ENCODE peak calls at places on chromosomes 12 and 14, in six cellular contexts. A is spleen, W is RWPE2, H is hepatocyte, K is colonic mucosa, R is psoas muscle. P is an unnamed sample. For H3K36me3, the result is how much of the 10 kb centered on the place peaks cover.

GRCh38 chr12:132018193-132018916 is 68.6 kb downstream of the EP400 start:
- DNase-seq in A (no peak), W (no peak), H (no peak), K (no peak), R (no peak), P (no peak)

GRCh38 chr14:104778694-104779331 is 16.7 kb downstream of the AKT1 start:
- DNase-seq in A (no peak), W (no peak), H (no peak), K (no peak), R (no peak), P (no peak)

GRCh38 chr12:104307655-104308000 is 4.1 kb downstream of the EID3 start:
- DNase-seq in A (no peak), W (no peak), H (no peak), K (no peak), R (no peak), P (no peak)

GRCh38 chr12:91974541-91974940 is 171.1 kb downstream of the BTG1 start:
- DNase-seq in A (no peak), W (no peak), H (no peak), K (no peak), R (no peak), P (no peak)

GRCh38 chr14:89190779-89191513 is 226.1 kb downstream of the FOXN3 start:
- DNase-seq in A (no peak), W (no peak), H (no peak), K (no peak), R (no peak), P (no peak)

GRCh38 chr12:115474525-115475353 is 790.8 kb upstream of the TBX3 start:
- DNase-seq in A (no peak), W (no peak), H (peak), K (no peak), R (no peak), P (no peak)

GRCh38 chr14:50773632-50774541 is 57.1 kb downstream of the NIN start:
- DNase-seq in A (no peak), W (no peak), H (peak), K (peak), R (peak), P (peak)

GRCh38 chr12:26319511-26319910 is 124.1 kb downstream of the SSPN start:
- DNase-seq in A (no peak), W (peak), H (peak), K (no peak), R (peak), P (peak)

GRCh38 chr12:2311001-2311778 is 258.4 kb downstream of the CACNA1C start:
- DNase-seq in A (no peak), W (peak), H (no peak), K (no peak), R (no peak), P (no peak)

GRCh38 chr12:113134521-113134951 is 1.0 kb downstream of the RASAL1 start:
- DNase-seq in A (peak), W (no peak), H (no peak), K (no peak), R (no peak), P (no peak)

GRCh38 chr12:113136128-113136989 is 798 bp upstream of the RASAL1 start:
- DNase-seq in A (peak), W (no peak), H (no peak), K (peak), R (no peak), P (no peak)

GRCh38 chr12:113133036-113133435 is 2.5 kb downstream of the RASAL1 start:
- DNase-seq in A (peak), W (no peak), H (no peak), K (no peak), R (no peak), P (no peak)

GRCh38 chr12:113136990-113137511 is 1.5 kb upstream of the RASAL1 start:
- DNase-seq in A (peak), W (no peak), H (no peak), K (peak), R (no peak), P (no peak)

DNA sequence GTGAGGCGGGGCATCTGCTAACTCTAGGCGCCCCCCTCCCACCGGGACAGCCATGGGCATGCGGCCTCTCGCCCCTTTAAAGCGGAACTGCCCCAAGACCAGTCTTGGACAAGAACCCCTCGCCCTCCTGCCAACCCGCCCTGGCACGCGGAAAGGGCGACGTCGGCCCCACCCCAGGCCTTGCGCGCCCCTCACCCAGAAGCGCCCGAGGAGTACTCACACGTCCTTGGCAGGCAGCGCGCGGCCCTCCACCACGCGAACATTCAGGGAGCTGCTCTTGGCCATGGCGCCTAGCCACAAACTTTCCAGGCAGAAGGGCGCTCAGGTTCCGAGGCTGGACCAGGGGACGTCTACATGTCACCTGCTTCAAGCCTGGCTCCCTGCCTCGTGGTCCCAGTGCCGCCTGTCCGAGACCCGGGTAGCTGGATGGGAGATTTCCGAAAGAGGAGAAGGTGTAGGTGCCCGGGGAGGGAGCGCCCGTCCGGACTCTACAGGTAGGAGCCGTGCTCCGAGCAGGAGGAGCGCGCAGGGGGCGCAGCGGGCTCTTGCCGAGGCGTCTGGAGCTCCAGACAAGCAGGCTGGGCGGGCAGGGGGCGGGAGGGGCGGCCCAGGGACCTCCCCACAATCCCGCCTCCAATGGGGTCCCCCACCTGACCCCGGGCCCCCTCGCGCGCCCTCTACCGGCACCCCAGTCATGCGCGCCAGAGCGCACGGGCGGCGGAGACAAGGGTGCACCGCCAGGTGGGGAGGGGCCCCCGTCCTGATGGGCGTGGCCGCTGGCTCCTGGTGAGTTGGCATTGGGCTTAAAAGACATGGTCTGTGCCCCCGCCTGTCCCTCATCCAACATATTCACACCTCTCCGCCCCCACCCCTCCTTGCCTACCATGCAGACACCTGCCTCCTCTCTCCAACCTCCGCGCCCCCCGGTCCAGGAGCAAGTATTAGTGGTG is at the start of gene RASAL1:
- DNase-seq in A (peak), W (no peak), H (peak), K (peak), R (no peak), P (no peak)
- TF ChIP-seq CTCF in A (no peak), W (peak), H (peak), K (peak), R (no peak), P (peak)

DNA sequence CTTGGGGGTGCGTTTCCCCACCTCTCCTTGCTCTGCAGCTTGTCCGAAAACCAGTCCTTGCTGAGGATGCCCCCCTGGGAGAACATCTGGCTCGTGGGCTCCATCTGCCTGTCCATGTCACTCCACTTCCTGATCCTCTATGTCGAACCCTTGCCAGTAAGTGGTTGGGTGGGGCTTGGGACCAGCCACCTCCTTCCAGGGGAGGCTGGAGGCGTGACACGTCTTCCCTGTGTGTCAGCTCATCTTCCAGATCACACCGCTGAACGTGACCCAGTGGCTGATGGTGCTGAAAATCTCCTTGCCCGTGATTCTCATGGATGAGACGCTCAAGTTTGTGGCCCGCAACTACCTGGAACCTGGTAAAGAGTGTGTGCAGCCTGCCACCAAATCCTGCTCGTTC is 57.5 kb downstream of the ANAPC7 start:
- DNase-seq in A (no peak), W (no peak), H (no peak), K (no peak), R (no peak), P (no peak)
- H3K36me3 ChIP-seq in A (half or more), W (half or more), H (under half), K (half or more), R (under half), P (half or more)

DNA sequence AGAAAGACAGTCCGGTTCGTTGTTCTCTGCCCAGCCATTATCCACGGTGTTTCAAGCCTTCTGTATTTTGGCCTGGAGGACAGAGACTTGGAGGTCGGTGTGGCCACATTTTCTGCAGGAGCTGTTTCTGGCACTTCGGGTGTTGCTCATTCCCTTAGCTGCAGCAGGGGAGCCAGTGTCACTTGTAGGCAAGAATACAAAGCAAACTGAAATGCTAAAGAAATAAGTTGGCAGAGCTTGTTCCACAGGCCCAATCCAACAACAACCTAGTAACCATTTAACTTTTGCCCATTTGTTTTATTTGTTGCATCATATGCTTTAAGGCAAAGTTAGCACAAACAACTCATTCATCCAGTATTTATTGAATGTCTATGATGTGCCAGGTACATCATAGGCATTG is 275.5 kb downstream of the TTC6 start:
- DNase-seq in A (no peak), W (no peak), H (no peak), K (no peak), R (no peak), P (no peak)
- H3K4me3 ChIP-seq in A (no peak), W (no peak), H (no peak), K (no peak), R (no peak), P (no peak)

GRCh38 chr12:90253674-90254181 is 545.1 kb upstream of the ATP2B1 start:
- DNase-seq in A (peak), W (peak), H (peak), K (peak), R (peak), P (peak)
- TF ChIP-seq CTCF in A (peak), W (peak), H (peak), K (no peak), R (peak), P (peak)

P was measured in brain microvascular endothelial cell.